ENCODE peak calls at places on chromosomes 3 and 15, in four cellular contexts. F is GM12878, M is right lobe of liver, W is heart left ventricle. I is an unnamed sample.

GRCh38 chr15:31504462-31504839 is 177.8 kb downstream of the KLF13 start:
- ATAC-seq in F (no peak), M (no peak), W (no peak), I (no peak)

GRCh38 chr15:29939404-29939803 is 117.1 kb upstream of the TJP1 start:
- ATAC-seq in F (no peak), M (peak), W (no peak), I (no peak)

GRCh38 chr3:60440869-60441268 is 810.4 kb downstream of the FHIT start:
- ATAC-seq in F (no peak), M (no peak), W (no peak), I (no peak)

GRCh38 chr15:25407950-25408349 is 30.9 kb downstream of the UBE3A start:
- ATAC-seq in F (peak), M (no peak), W (peak), I (no peak)

GRCh38 chr3:119613201-119613600 is 15.5 kb downstream of the PLA1A start:
- ATAC-seq in F (no peak), M (no peak), W (no peak), I (no peak)

GRCh38 chr3:156382458-156383346 is 172.2 kb downstream of the SSR3 start:
- ATAC-seq in F (peak), M (peak), W (no peak), I (no peak)

GRCh38 chr15:92224843-92225242 is 168.8 kb upstream of the ST8SIA2 start:
- ATAC-seq in F (no peak), M (no peak), W (peak), I (no peak)

GRCh38 chr15:70258369-70259029 is 160.8 kb upstream of the TLE3 start:
- ATAC-seq in F (peak), M (peak), W (peak), I (no peak)

GRCh38 chr3:25508901-25509300 is 80.8 kb downstream of the RARB start:
- ATAC-seq in F (no peak), M (no peak), W (peak), I (peak)

GRCh38 chr3:182725372-182726251 is 67.7 kb upstream of the ATP11B start:
- ATAC-seq in F (no peak), M (no peak), W (no peak), I (no peak)

GRCh38 chr15:75995611-75996010 is 16.6 kb downstream of the NRG4 start:
- ATAC-seq in F (no peak), M (no peak), W (no peak), I (no peak)

GRCh38 chr3:60250810-60251209 is 1000.4 kb downstream of the FHIT start:
- ATAC-seq in F (peak), M (no peak), W (no peak), I (no peak)

GRCh38 chr15:88982946-88983342 is 69.8 kb upstream of the MFGE8 start:
- ATAC-seq in F (no peak), M (no peak), W (peak), I (no peak)

GRCh38 chr3:4976109-4976508 is 3.1 kb upstream of the BHLHE40 start:
- ATAC-seq in F (peak), M (no peak), W (no peak), I (no peak)

GRCh38 chr3:4978966-4979400 is 254 bp upstream of the BHLHE40 start:
- ATAC-seq in F (peak), M (peak), W (peak), I (peak)

GRCh38 chr3:4977889-4978258 is 1.4 kb upstream of the BHLHE40 start:
- ATAC-seq in F (no peak), M (no peak), W (no peak), I (no peak)

GRCh38 chr3:4978259-4978965 is 825 bp upstream of the BHLHE40 start:
- ATAC-seq in F (peak), M (peak), W (peak), I (peak)

DNA sequence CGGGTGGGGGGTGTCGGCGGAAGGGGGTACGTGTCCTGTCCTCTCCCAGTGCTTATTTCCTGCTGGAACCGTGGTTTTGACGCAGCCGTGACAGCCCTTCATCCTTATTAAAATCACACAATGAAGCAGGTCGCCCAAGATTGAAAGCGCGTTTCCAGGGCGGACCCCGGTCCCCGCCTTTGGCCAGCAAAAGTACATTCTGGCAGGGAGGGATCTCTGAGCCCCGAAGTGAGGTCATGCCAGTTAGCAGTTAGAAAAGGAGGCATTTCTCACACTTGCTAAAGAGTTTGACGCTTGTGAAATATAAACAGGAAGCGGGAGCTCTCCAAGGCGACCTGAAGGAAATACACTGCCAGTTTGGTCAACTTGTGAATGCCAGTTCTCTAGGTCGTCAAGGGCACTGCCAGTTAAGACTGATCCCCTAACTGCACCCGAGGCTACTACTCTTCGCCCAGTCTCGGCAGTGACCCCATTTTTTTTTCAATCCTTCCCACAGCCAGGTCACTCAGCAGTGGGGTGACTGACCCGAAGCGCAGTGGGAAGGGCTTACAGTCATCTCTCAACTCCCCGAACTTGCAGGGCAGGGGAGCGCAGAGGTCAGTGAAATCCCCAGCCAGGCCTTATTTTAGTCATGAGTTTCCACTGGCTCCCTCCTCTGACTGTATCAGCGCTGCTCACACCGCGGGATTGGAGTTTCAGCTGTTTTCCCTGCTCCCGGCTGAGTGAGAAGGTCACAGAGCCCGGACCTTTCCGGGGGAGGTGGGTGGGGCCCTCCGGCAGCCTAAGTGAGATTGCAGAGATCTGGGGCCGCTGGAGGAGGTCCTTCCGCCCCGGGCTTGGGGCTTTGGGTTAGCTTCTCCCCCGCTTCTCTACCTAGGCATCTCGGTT is 2.0 kb upstream of the BHLHE40 start:
- ATAC-seq in F (peak), M (peak), W (peak), I (peak)
- TF ChIP-seq POLR2A in F (peak), M (peak), W (peak), I (peak)

DNA sequence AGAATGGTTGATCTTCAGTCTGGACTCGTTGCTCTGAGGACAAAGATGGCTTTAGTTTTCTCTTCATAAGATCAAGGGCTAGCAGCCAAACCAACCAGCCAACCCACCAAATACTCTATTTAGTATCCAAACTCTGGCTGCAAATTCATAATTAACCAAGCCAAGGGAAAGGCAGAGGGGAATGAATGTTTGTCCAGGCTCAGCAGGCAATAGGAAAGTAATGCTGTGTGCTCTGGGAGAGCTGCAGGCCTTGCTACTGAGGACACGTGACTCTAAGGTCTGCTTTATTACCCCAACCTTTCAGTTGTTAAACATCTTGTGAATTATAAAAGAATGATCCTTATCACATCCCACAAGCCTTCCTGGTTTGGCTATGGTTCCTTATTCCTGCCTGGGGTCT is 52.3 kb upstream of the GALNT15 start:
- ATAC-seq in F (no peak), M (no peak), W (no peak), I (no peak)
- TF ChIP-seq CTCF in F (no peak), M (no peak), W (no peak), I (no peak)

GRCh38 chr3:127672429-127673190 is at the start of gene ABTB1:
- ATAC-seq in F (peak), M (peak), W (peak), I (peak)
- TF ChIP-seq POLR2A in F (peak), M (peak), W (peak), I (peak)

GRCh38 chr3:149969110-149969944 is 1.4 kb downstream of the PFN2 start:
- ATAC-seq in F (no peak), M (peak), W (peak), I (peak)
- TF ChIP-seq CTCF in F (no peak), M (no peak), W (peak), I (no peak)

GRCh38 chr15:41773729-41774061 is 589 bp upstream of the MAPKBP1 start:
- ATAC-seq in F (peak), M (no peak), W (no peak), I (no peak)

GRCh38 chr15:41775651-41776050 is 1.4 kb downstream of the MAPKBP1 start:
- ATAC-seq in F (no peak), M (no peak), W (no peak), I (no peak)

GRCh38 chr15:41773332-41773728 is 954 bp upstream of the MAPKBP1 start:
- ATAC-seq in F (no peak), M (no peak), W (no peak), I (no peak)

GRCh38 chr15:41774873-41775417 is 661 bp downstream of the MAPKBP1 start:
- ATAC-seq in F (peak), M (peak), W (no peak), I (no peak)

GRCh38 chr15:41774062-41774872 is at the start of gene MAPKBP1:
- ATAC-seq in F (peak), M (peak), W (peak), I (peak)
- TF ChIP-seq POLR2A in F (peak), M (peak), W (peak), I (peak)

GRCh38 chr15:96468036-96468435 is 137.5 kb downstream of the NR2F2 start:
- ATAC-seq in F (no peak), M (no peak), W (no peak), I (no peak)
- TF ChIP-seq CTCF in F (no peak), M (no peak), W (no peak), I (no peak)